ENCODE peak calls at places on chromosome 12, in ten cellular contexts. W, D, L, U, P, V, N, M, A and F are unnamed samples.

GRCh38 chr12:65055874-65056273 is 65.2 kb downstream of the WIF1 start:
- DNase-seq in W (no peak), D (no peak), L (no peak), U (no peak), P (no peak), V (no peak), N (no peak), M (no peak), A (no peak), F (no peak)

GRCh38 chr12:127750076-127750840 is 516.7 kb upstream of the TMEM132C start:
- DNase-seq in W (no peak), D (no peak), L (no peak), U (no peak), P (no peak), V (no peak), N (no peak), M (no peak), A (peak), F (no peak)

GRCh38 chr12:6539276-6540134 is 5.2 kb downstream of the GAPDH start:
- DNase-seq in W (no peak), D (no peak), L (no peak), U (no peak), P (no peak), V (peak), N (no peak), M (no peak), A (no peak), F (no peak)

GRCh38 chr12:55972045-55972843 is 1.6 kb upstream of the RAB5B start:
- DNase-seq in W (no peak), D (no peak), L (no peak), U (no peak), P (no peak), V (peak), N (no peak), M (no peak), A (peak), F (no peak)

GRCh38 chr12:54294152-54294913 is 6.5 kb downstream of the NFE2 start:
- DNase-seq in W (peak), D (no peak), L (peak), U (peak), P (peak), V (peak), N (no peak), M (peak), A (no peak), F (peak)

GRCh38 chr12:93376436-93377251 is 1.1 kb upstream of the NUDT4 start:
- DNase-seq in W (peak), D (no peak), L (no peak), U (peak), P (no peak), V (peak), N (peak), M (no peak), A (peak), F (no peak)

GRCh38 chr12:48779869-48780268 is 9.0 kb downstream of the ADCY6 start:
- DNase-seq in W (no peak), D (no peak), L (no peak), U (no peak), P (no peak), V (peak), N (peak), M (no peak), A (peak), F (no peak)

GRCh38 chr12:54891717-54892478 is 37.6 kb downstream of the MUCL1 start:
- DNase-seq in W (no peak), D (no peak), L (no peak), U (no peak), P (no peak), V (no peak), N (no peak), M (no peak), A (no peak), F (no peak)

GRCh38 chr12:6902448-6902847 is 2.2 kb upstream of the LRRC23 start:
- DNase-seq in W (no peak), D (no peak), L (no peak), U (no peak), P (no peak), V (no peak), N (no peak), M (no peak), A (no peak), F (no peak)

GRCh38 chr12:130041983-130042812 is 120.1 kb upstream of the FZD10 start:
- DNase-seq in W (peak), D (no peak), L (peak), U (peak), P (no peak), V (no peak), N (peak), M (peak), A (no peak), F (no peak)

GRCh38 chr12:77591959-77592358 is 238.7 kb upstream of the NAV3 start:
- DNase-seq in W (no peak), D (no peak), L (no peak), U (peak), P (no peak), V (no peak), N (peak), M (no peak), A (no peak), F (no peak)

GRCh38 chr12:101957251-101957650 is 79.9 kb downstream of the DRAM1 start:
- DNase-seq in W (no peak), D (no peak), L (no peak), U (no peak), P (no peak), V (peak), N (no peak), M (no peak), A (peak), F (no peak)

GRCh38 chr12:88127855-88128254 is 14.0 kb downstream of the CEP290 start:
- DNase-seq in W (no peak), D (no peak), L (no peak), U (no peak), P (no peak), V (no peak), N (no peak), M (no peak), A (no peak), F (no peak)

GRCh38 chr12:49683604-49684309 is 23.4 kb downstream of the FMNL3 start:
- DNase-seq in W (no peak), D (no peak), L (no peak), U (no peak), P (no peak), V (peak), N (no peak), M (no peak), A (no peak), F (no peak)

GRCh38 chr12:118361889-118362288 is 10.8 kb downstream of the TAOK3 start:
- DNase-seq in W (no peak), D (no peak), L (no peak), U (no peak), P (no peak), V (no peak), N (no peak), M (no peak), A (no peak), F (no peak)

GRCh38 chr12:31874961-31875608 is 84.1 kb upstream of the RESF1 start:
- DNase-seq in W (peak), D (peak), L (peak), U (no peak), P (peak), V (peak), N (no peak), M (peak), A (peak), F (peak)

GRCh38 chr12:92421701-92422100 is 276.1 kb upstream of the BTG1 start:
- DNase-seq in W (no peak), D (no peak), L (no peak), U (no peak), P (no peak), V (peak), N (no peak), M (no peak), A (peak), F (no peak)